ENCODE peak calls at places on chromosomes 1 and 21, in five cellular contexts. One of them, this sample, is unnamed.
A peak's percentile ranks its signal among the peaks of the same experiment; 100 is the strongest.

GRCh38 chr1:202002447-202002846 is 7.9 kb upstream of the ELF3 start:
- DNase-seq in trophoblast cell: no peak
- DNase-seq in mesenchymal stem cell: no peak
- DNase-seq in H1: no peak
- DNase-seq in neuronal stem cell: no peak
- DNase-seq in this sample: no peak

GRCh38 chr1:209491031-209491430 is 92.5 kb upstream of the CAMK1G start:
- DNase-seq in trophoblast cell: no peak
- DNase-seq in mesenchymal stem cell: no peak
- DNase-seq in H1: no peak
- DNase-seq in neuronal stem cell: no peak
- DNase-seq in this sample: no peak

GRCh38 chr1:59506952-59507351 is 210.1 kb downstream of the FGGY start:
- DNase-seq in trophoblast cell: peak; percentile 11
- DNase-seq in mesenchymal stem cell: peak; percentile 44
- DNase-seq in H1: no peak
- DNase-seq in neuronal stem cell: no peak
- DNase-seq in this sample: no peak

GRCh38 chr1:48228156-48228555 is 5.6 kb downstream of the SLC5A9 start:
- DNase-seq in trophoblast cell: no peak
- DNase-seq in mesenchymal stem cell: no peak
- DNase-seq in H1: peak; percentile 68
- DNase-seq in neuronal stem cell: no peak
- DNase-seq in this sample: peak; percentile 87

GRCh38 chr1:27606708-27607238 is 2.8 kb upstream of the AHDC1 start:
- DNase-seq in trophoblast cell: no peak
- DNase-seq in mesenchymal stem cell: peak; percentile 75
- DNase-seq in H1: no peak
- DNase-seq in neuronal stem cell: no peak
- DNase-seq in this sample: no peak

GRCh38 chr1:230208619-230209261 is 141.7 kb downstream of the GALNT2 start:
- DNase-seq in trophoblast cell: no peak
- DNase-seq in mesenchymal stem cell: no peak
- DNase-seq in H1: no peak
- DNase-seq in neuronal stem cell: no peak
- DNase-seq in this sample: no peak

GRCh38 chr1:214362188-214362882 is 81.4 kb downstream of the SMYD2 start:
- DNase-seq in trophoblast cell: no peak
- DNase-seq in mesenchymal stem cell: peak; percentile 37
- DNase-seq in H1: no peak
- DNase-seq in neuronal stem cell: no peak
- DNase-seq in this sample: no peak

GRCh38 chr1:37234941-37235418 is 200.7 kb upstream of the GRIK3 start:
- DNase-seq in trophoblast cell: no peak
- DNase-seq in mesenchymal stem cell: no peak
- DNase-seq in H1: peak; percentile 52
- DNase-seq in neuronal stem cell: peak; percentile 91
- DNase-seq in this sample: no peak

DNA sequence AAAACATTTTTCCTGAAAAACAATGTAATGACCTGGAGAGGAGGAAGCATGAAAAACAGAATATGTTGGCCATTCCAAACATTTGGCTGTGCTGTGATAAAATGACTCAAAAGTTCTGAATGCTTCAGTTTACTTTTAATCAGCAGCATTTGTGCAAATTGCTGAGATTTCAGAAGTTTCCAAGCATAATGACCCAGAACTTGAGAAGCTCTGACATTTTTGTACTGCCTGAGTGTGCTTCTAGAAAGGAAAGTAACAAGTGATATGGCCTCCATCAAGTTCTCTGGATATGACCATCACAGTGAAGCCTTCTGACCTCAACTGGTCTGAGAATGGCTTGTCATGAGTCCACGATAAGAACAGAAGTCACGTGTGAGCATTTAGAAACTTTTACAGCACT is 283.4 kb upstream of the ZRANB2 start:
- DNase-seq in trophoblast cell: no peak
- DNase-seq in mesenchymal stem cell: no peak
- DNase-seq in H1: no peak
- DNase-seq in neuronal stem cell: no peak
- DNase-seq in this sample: no peak
- H3K18ac ChIP-seq in trophoblast cell: no peak overlapping the region
- H3K18ac ChIP-seq in mesenchymal stem cell: no peak overlapping the region
- H3K18ac ChIP-seq in H1: no peak overlapping the region
- H3K18ac ChIP-seq in neuronal stem cell: no peak overlapping the region
- H3K18ac ChIP-seq in this sample: no peak overlapping the region

DNA sequence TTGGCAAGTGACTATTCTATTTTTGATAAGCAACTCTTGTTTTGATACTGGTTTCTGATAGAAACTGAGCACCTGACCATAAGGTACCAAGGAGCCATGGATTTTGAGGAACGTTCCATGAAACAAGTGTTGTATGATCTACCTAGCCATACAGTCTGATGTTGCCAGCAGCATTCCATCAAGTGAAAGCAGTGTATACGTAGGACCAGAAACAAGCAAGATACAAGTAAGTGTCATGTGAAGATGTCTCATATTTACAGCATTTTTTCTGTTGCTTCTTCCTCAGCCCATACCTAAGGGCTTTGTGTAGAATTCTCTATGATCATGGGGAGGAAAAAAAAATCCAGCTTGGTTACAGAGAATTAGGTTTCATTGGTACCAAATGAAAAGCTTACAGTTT is 55.6 kb upstream of the RABGAP1L start:
- DNase-seq in trophoblast cell: peak; percentile 67
- DNase-seq in mesenchymal stem cell: no peak
- DNase-seq in H1: no peak
- DNase-seq in neuronal stem cell: no peak
- DNase-seq in this sample: no peak
- H2BK12ac ChIP-seq in trophoblast cell: no peak overlapping the region
- H2BK12ac ChIP-seq in mesenchymal stem cell: no peak overlapping the region
- H2BK12ac ChIP-seq in H1: no peak overlapping the region
- H2BK12ac ChIP-seq in neuronal stem cell: no peak overlapping the region
- H2BK12ac ChIP-seq in this sample: no peak overlapping the region

GRCh38 chr1:94979126-94979525 is 52.2 kb upstream of the CNN3 start:
- DNase-seq in trophoblast cell: no peak
- DNase-seq in mesenchymal stem cell: no peak
- DNase-seq in H1: no peak
- DNase-seq in neuronal stem cell: no peak
- DNase-seq in this sample: no peak

GRCh38 chr1:94982403-94982802 is 55.5 kb upstream of the CNN3 start:
- DNase-seq in trophoblast cell: no peak
- DNase-seq in mesenchymal stem cell: no peak
- DNase-seq in H1: no peak
- DNase-seq in neuronal stem cell: no peak
- DNase-seq in this sample: no peak

GRCh38 chr1:94981574-94981973 is 54.7 kb upstream of the CNN3 start:
- DNase-seq in trophoblast cell: no peak
- DNase-seq in mesenchymal stem cell: no peak
- DNase-seq in H1: no peak
- DNase-seq in neuronal stem cell: no peak
- DNase-seq in this sample: no peak

GRCh38 chr1:94980049-94980908 is 53.4 kb upstream of the CNN3 start:
- DNase-seq in trophoblast cell: no peak
- DNase-seq in mesenchymal stem cell: peak; percentile 68
- DNase-seq in H1: no peak
- DNase-seq in neuronal stem cell: no peak
- DNase-seq in this sample: no peak

GRCh38 chr1:94980909-94981252 is 54.0 kb upstream of the CNN3 start:
- DNase-seq in trophoblast cell: no peak
- DNase-seq in mesenchymal stem cell: no peak
- DNase-seq in H1: no peak
- DNase-seq in neuronal stem cell: no peak
- DNase-seq in this sample: no peak
- H3K18ac ChIP-seq in trophoblast cell: no peak overlapping the region
- H3K18ac ChIP-seq in mesenchymal stem cell: no peak overlapping the region
- H3K18ac ChIP-seq in H1: no peak overlapping the region
- H3K18ac ChIP-seq in neuronal stem cell: no peak overlapping the region
- H3K18ac ChIP-seq in this sample: no peak overlapping the region

GRCh38 chr1:55061706-55062321 is 22.5 kb downstream of the PCSK9 start:
- DNase-seq in trophoblast cell: no peak
- DNase-seq in mesenchymal stem cell: no peak
- DNase-seq in H1: no peak
- DNase-seq in neuronal stem cell: no peak
- DNase-seq in this sample: peak; percentile 23

GRCh38 chr1:55059302-55060132 is 20.2 kb downstream of the PCSK9 start:
- DNase-seq in trophoblast cell: no peak
- DNase-seq in mesenchymal stem cell: no peak
- DNase-seq in H1: no peak
- DNase-seq in neuronal stem cell: no peak
- DNase-seq in this sample: peak; percentile 22

GRCh38 chr1:55057956-55058298 is 18.6 kb downstream of the PCSK9 start:
- DNase-seq in trophoblast cell: no peak
- DNase-seq in mesenchymal stem cell: no peak
- DNase-seq in H1: no peak
- DNase-seq in neuronal stem cell: no peak
- DNase-seq in this sample: no peak

GRCh38 chr1:55061000-55061705 is 21.8 kb downstream of the PCSK9 start:
- DNase-seq in trophoblast cell: no peak
- DNase-seq in mesenchymal stem cell: no peak
- DNase-seq in H1: no peak
- DNase-seq in neuronal stem cell: no peak
- DNase-seq in this sample: peak; percentile 26

GRCh38 chr1:55060133-55060999 is 21.0 kb downstream of the PCSK9 start:
- DNase-seq in trophoblast cell: no peak
- DNase-seq in mesenchymal stem cell: peak; percentile 28
- DNase-seq in H1: no peak
- DNase-seq in neuronal stem cell: no peak
- DNase-seq in this sample: peak; percentile 22
- H2BK12ac ChIP-seq in trophoblast cell: no peak overlapping the region
- H2BK12ac ChIP-seq in mesenchymal stem cell: no peak overlapping the region
- H2BK12ac ChIP-seq in H1: no peak overlapping the region
- H2BK12ac ChIP-seq in neuronal stem cell: no peak overlapping the region
- H2BK12ac ChIP-seq in this sample: no peak overlapping the region

DNA sequence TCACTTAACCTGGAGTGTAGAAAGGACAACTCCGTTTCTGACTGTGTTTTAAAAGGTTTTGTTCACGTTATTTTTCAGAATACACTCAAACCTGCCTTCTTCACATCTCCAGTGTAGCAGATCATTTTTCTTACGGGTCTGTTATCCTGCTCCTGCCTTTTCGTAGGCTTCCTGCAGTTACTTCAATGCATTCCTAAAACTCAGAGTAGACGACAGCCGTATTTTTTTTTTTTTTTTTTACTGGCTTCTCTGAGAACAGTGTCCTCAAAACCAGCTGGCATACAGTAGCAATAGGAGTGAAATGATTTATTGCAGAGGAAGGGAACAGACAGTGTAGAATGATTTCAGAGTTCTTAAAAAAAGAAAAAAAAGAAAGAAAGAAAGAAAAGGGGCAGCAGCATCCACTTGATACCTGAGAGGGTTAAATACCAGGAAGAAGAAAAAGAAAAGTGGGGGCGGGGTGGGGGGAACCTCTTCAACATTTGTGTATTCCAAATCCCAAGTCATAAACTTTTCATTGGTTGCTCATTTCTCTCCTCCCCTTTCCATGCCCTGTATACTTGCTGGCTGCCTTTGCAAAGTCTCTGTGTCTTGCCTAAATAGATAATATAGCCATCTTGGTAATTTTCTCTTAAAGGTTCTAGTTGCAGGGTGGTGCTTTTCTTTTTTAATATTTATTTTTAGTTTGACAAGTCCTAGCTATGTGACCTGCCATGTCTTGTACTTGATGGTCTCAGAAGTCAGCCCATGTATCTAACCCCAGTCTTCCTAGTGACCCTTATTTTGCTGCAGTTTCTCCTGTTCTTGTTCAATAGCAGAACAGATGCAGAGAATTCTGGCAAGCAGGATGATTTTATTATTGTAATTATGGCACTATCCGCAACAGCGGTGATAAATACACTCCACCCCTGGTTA is 2.8 kb downstream of the TGFB2 start:
- DNase-seq in trophoblast cell: no peak
- DNase-seq in mesenchymal stem cell: peak; percentile 65
- DNase-seq in H1: peak; percentile 24
- DNase-seq in neuronal stem cell: no peak
- DNase-seq in this sample: no peak
- H3K18ac ChIP-seq in trophoblast cell: no peak overlapping the region
- H3K18ac ChIP-seq in mesenchymal stem cell: no peak overlapping the region
- H3K18ac ChIP-seq in H1: peak overlapping the region; percentile 76
- H3K18ac ChIP-seq in neuronal stem cell: no peak overlapping the region
- H3K18ac ChIP-seq in this sample: no peak overlapping the region

DNA sequence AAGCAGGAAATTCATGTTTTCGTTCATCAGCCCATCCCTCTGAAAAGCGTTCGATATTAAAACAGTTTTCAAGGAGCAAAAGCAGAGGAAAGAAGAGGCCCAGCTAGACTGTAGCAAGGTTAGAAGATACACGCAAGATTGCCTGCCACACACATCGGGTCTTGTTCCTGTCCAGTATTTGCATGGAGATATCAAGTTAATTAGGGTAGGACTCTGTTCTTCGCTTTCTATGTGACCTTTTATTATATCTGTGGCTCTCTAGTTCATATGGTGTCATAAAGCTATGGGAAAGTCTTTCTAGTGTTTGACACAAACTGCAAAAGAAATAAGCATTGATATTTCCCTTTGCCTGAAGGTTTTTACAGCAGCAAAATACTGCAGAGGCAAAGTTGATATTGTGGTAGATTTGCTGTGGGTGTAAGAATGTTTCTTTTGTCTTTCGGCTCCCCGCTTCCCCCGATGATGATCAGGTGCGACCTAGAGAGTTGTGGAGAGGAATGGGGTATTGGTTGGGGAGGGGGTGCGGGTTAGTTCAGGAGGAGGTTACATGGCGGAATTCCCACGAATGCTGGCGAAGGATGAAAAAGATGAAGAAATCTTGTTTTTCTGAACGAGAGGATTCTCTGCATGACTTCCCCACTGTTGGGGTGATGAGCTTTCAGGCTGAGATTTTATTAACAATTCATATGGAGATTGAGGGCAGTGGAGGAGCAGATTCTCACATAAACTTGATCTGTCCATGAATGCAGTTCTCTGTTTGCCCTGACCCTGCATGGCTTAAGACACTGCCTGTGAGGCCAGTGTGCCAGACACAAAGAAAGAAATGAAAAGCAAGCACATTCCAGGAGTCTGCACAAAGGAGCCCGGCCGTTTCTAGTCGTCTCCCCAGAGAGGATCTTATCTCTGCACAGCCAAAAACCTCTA is 550.1 kb downstream of the USP25 start:
- DNase-seq in trophoblast cell: no peak
- DNase-seq in mesenchymal stem cell: peak; percentile 37
- DNase-seq in H1: peak; percentile 49
- DNase-seq in neuronal stem cell: peak; percentile 75
- DNase-seq in this sample: no peak
- H2BK12ac ChIP-seq in trophoblast cell: peak overlapping the region; percentile 93
- H2BK12ac ChIP-seq in mesenchymal stem cell: no peak overlapping the region
- H2BK12ac ChIP-seq in H1: no peak overlapping the region
- H2BK12ac ChIP-seq in neuronal stem cell: no peak overlapping the region
- H2BK12ac ChIP-seq in this sample: no peak overlapping the region

DNA sequence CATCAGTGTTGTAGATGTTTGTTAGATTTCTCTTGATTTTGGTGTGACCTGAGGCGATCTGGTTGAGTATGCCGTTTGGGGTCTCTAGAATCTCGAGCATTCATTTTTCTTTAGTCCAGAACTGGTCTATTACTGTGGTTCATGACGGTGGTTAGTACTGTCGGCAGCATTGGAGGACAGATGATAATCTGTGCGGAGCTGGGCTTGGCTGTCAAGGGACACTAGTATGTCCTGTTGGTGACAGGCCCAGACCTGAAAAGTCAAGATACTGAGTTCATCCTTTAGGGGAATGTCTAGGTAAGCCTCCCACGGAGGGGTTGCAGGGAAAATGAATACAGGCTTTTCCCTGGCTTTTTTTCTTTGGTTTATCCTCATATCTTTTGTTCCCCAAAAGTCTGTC is 59.8 kb downstream of the PEX14 start:
- DNase-seq in trophoblast cell: no peak
- DNase-seq in mesenchymal stem cell: no peak
- DNase-seq in H1: no peak
- DNase-seq in neuronal stem cell: no peak
- DNase-seq in this sample: no peak
- H3K18ac ChIP-seq in trophoblast cell: no peak overlapping the region
- H3K18ac ChIP-seq in mesenchymal stem cell: no peak overlapping the region
- H3K18ac ChIP-seq in H1: no peak overlapping the region
- H3K18ac ChIP-seq in neuronal stem cell: no peak overlapping the region
- H3K18ac ChIP-seq in this sample: no peak overlapping the region

This sample was measured in H9.